ENCODE peak calls at places on chromosomes 16 and 17, in seven cellular contexts. One of them, this sample, is unnamed.

GRCh38 chr16:56932588-56933265 is 785 bp downstream of the HERPUD1 start:
- DNase-seq in GM06990: peak; percentile 72
- DNase-seq in mammary epithelial cell: peak; percentile 72
- DNase-seq in GDM1: no peak
- DNase-seq in left ventricle myocardium inferior: peak; percentile 82
- DNase-seq in stimulated activated CD8-positive, alpha-beta memory T cell treated with anti-CD3 and anti-CD28 coated beads, Interleukin-4, amount 100 ng/mL, for 24 hours: no peak
- DNase-seq in nucleus accumbens: peak; percentile 61
- DNase-seq in this sample: peak; percentile 39

GRCh38 chr17:7548585-7549400 is at the start of gene TNFSF12:
- DNase-seq in GDM1: no peak
- DNase-seq in mammary epithelial cell: no peak
- DNase-seq in nucleus accumbens: peak; percentile 39
- DNase-seq in stimulated activated CD8-positive, alpha-beta memory T cell treated with anti-CD3 and anti-CD28 coated beads, Interleukin-4, amount 100 ng/mL, for 24 hours: peak; percentile 46
- DNase-seq in left ventricle myocardium inferior: peak; percentile 79
- DNase-seq in GM06990: peak; percentile 64
- DNase-seq in this sample: no peak

GRCh38 chr17:3602499-3602898 is 6.7 kb downstream of the TRPV1 start:
- DNase-seq in left ventricle myocardium inferior: no peak
- DNase-seq in mammary epithelial cell: no peak
- DNase-seq in GDM1: peak; percentile 40
- DNase-seq in stimulated activated CD8-positive, alpha-beta memory T cell treated with anti-CD3 and anti-CD28 coated beads, Interleukin-4, amount 100 ng/mL, for 24 hours: no peak
- DNase-seq in GM06990: peak; percentile 26
- DNase-seq in nucleus accumbens: no peak
- DNase-seq in this sample: no peak

GRCh38 chr16:629289-630023 is 1.3 kb upstream of the WFIKKN1 start:
- DNase-seq in stimulated activated CD8-positive, alpha-beta memory T cell treated with anti-CD3 and anti-CD28 coated beads, Interleukin-4, amount 100 ng/mL, for 24 hours: no peak
- DNase-seq in GDM1: no peak
- DNase-seq in nucleus accumbens: no peak
- DNase-seq in mammary epithelial cell: no peak
- DNase-seq in left ventricle myocardium inferior: no peak
- DNase-seq in GM06990: no peak
- DNase-seq in this sample: no peak

GRCh38 chr17:38667099-38667786 is 7.5 kb downstream of the EPOP start:
- DNase-seq in GM06990: no peak
- DNase-seq in nucleus accumbens: peak; percentile 66
- DNase-seq in GDM1: peak; percentile 56
- DNase-seq in stimulated activated CD8-positive, alpha-beta memory T cell treated with anti-CD3 and anti-CD28 coated beads, Interleukin-4, amount 100 ng/mL, for 24 hours: no peak
- DNase-seq in mammary epithelial cell: peak; percentile 47
- DNase-seq in left ventricle myocardium inferior: peak; percentile 49
- DNase-seq in this sample: peak; percentile 67

GRCh38 chr17:35879748-35880654 is at the start of gene CCL5:
- DNase-seq in GM06990: peak; percentile 78
- DNase-seq in nucleus accumbens: no peak
- DNase-seq in GDM1: no peak
- DNase-seq in mammary epithelial cell: peak; percentile 49
- DNase-seq in stimulated activated CD8-positive, alpha-beta memory T cell treated with anti-CD3 and anti-CD28 coated beads, Interleukin-4, amount 100 ng/mL, for 24 hours: peak; percentile 41
- DNase-seq in left ventricle myocardium inferior: no peak
- DNase-seq in this sample: no peak

GRCh38 chr16:35687071-35687470 is 2227.7 kb downstream of the TP53TG3F start:
- DNase-seq in nucleus accumbens: no peak
- DNase-seq in left ventricle myocardium inferior: no peak
- DNase-seq in mammary epithelial cell: no peak
- DNase-seq in GDM1: no peak
- DNase-seq in stimulated activated CD8-positive, alpha-beta memory T cell treated with anti-CD3 and anti-CD28 coated beads, Interleukin-4, amount 100 ng/mL, for 24 hours: no peak
- DNase-seq in GM06990: no peak
- DNase-seq in this sample: no peak

GRCh38 chr17:50803676-50804075 is 31.7 kb upstream of the WFIKKN2 start:
- DNase-seq in GM06990: no peak
- DNase-seq in GDM1: no peak
- DNase-seq in left ventricle myocardium inferior: no peak
- DNase-seq in nucleus accumbens: no peak
- DNase-seq in stimulated activated CD8-positive, alpha-beta memory T cell treated with anti-CD3 and anti-CD28 coated beads, Interleukin-4, amount 100 ng/mL, for 24 hours: no peak
- DNase-seq in mammary epithelial cell: no peak
- DNase-seq in this sample: no peak

GRCh38 chr16:86946396-86946795 is 368.0 kb downstream of the FOXL1 start:
- DNase-seq in left ventricle myocardium inferior: no peak
- DNase-seq in stimulated activated CD8-positive, alpha-beta memory T cell treated with anti-CD3 and anti-CD28 coated beads, Interleukin-4, amount 100 ng/mL, for 24 hours: no peak
- DNase-seq in nucleus accumbens: no peak
- DNase-seq in GDM1: no peak
- DNase-seq in mammary epithelial cell: no peak
- DNase-seq in GM06990: no peak
- DNase-seq in this sample: no peak

GRCh38 chr16:14140916-14141315 is 69.8 kb downstream of the MRTFB start:
- DNase-seq in nucleus accumbens: no peak
- DNase-seq in mammary epithelial cell: no peak
- DNase-seq in left ventricle myocardium inferior: no peak
- DNase-seq in stimulated activated CD8-positive, alpha-beta memory T cell treated with anti-CD3 and anti-CD28 coated beads, Interleukin-4, amount 100 ng/mL, for 24 hours: no peak
- DNase-seq in GM06990: no peak
- DNase-seq in GDM1: no peak
- DNase-seq in this sample: no peak

GRCh38 chr17:5872831-5873230 is 197.3 kb upstream of the WSCD1 start:
- DNase-seq in nucleus accumbens: no peak
- DNase-seq in GM06990: no peak
- DNase-seq in mammary epithelial cell: no peak
- DNase-seq in GDM1: no peak
- DNase-seq in left ventricle myocardium inferior: no peak
- DNase-seq in stimulated activated CD8-positive, alpha-beta memory T cell treated with anti-CD3 and anti-CD28 coated beads, Interleukin-4, amount 100 ng/mL, for 24 hours: no peak
- DNase-seq in this sample: no peak

GRCh38 chr17:35423761-35424160 is 8.5 kb downstream of the SLFN12 start:
- DNase-seq in left ventricle myocardium inferior: no peak
- DNase-seq in nucleus accumbens: no peak
- DNase-seq in GM06990: no peak
- DNase-seq in stimulated activated CD8-positive, alpha-beta memory T cell treated with anti-CD3 and anti-CD28 coated beads, Interleukin-4, amount 100 ng/mL, for 24 hours: no peak
- DNase-seq in GDM1: no peak
- DNase-seq in mammary epithelial cell: no peak
- DNase-seq in this sample: no peak

GRCh38 chr17:12180644-12181261 is 160.1 kb downstream of the MAP2K4 start:
- DNase-seq in mammary epithelial cell: peak; percentile 24
- DNase-seq in left ventricle myocardium inferior: no peak
- DNase-seq in GM06990: no peak
- DNase-seq in nucleus accumbens: peak; percentile 1
- DNase-seq in stimulated activated CD8-positive, alpha-beta memory T cell treated with anti-CD3 and anti-CD28 coated beads, Interleukin-4, amount 100 ng/mL, for 24 hours: no peak
- DNase-seq in GDM1: no peak
- DNase-seq in this sample: no peak

GRCh38 chr17:75664099-75664549 is 2.8 kb downstream of the RECQL5 start:
- DNase-seq in stimulated activated CD8-positive, alpha-beta memory T cell treated with anti-CD3 and anti-CD28 coated beads, Interleukin-4, amount 100 ng/mL, for 24 hours: no peak
- DNase-seq in left ventricle myocardium inferior: no peak
- DNase-seq in GDM1: no peak
- DNase-seq in GM06990: peak; percentile 81
- DNase-seq in nucleus accumbens: no peak
- DNase-seq in mammary epithelial cell: no peak
- DNase-seq in this sample: no peak

GRCh38 chr16:22763655-22764054 is 50.3 kb upstream of the HS3ST2 start:
- DNase-seq in GDM1: no peak
- DNase-seq in nucleus accumbens: no peak
- DNase-seq in left ventricle myocardium inferior: no peak
- DNase-seq in mammary epithelial cell: no peak
- DNase-seq in stimulated activated CD8-positive, alpha-beta memory T cell treated with anti-CD3 and anti-CD28 coated beads, Interleukin-4, amount 100 ng/mL, for 24 hours: no peak
- DNase-seq in GM06990: no peak
- DNase-seq in this sample: no peak

GRCh38 chr16:23171234-23171948 is 11.2 kb upstream of the SCNN1G start:
- DNase-seq in GDM1: no peak
- DNase-seq in mammary epithelial cell: peak; percentile 77
- DNase-seq in nucleus accumbens: no peak
- DNase-seq in left ventricle myocardium inferior: no peak
- DNase-seq in stimulated activated CD8-positive, alpha-beta memory T cell treated with anti-CD3 and anti-CD28 coated beads, Interleukin-4, amount 100 ng/mL, for 24 hours: no peak
- DNase-seq in GM06990: no peak
- DNase-seq in this sample: no peak

GRCh38 chr17:82228278-82228841 is 482 bp upstream of the SLC16A3 start:
- DNase-seq in stimulated activated CD8-positive, alpha-beta memory T cell treated with anti-CD3 and anti-CD28 coated beads, Interleukin-4, amount 100 ng/mL, for 24 hours: no peak
- DNase-seq in nucleus accumbens: no peak
- DNase-seq in mammary epithelial cell: no peak
- DNase-seq in left ventricle myocardium inferior: peak; percentile 60
- DNase-seq in GM06990: peak; percentile 78
- DNase-seq in GDM1: peak; percentile 63
- DNase-seq in this sample: no peak

GRCh38 chr17:79874329-79874981 is 35.2 kb upstream of the CBX4 start:
- DNase-seq in GM06990: no peak
- DNase-seq in left ventricle myocardium inferior: no peak
- DNase-seq in nucleus accumbens: no peak
- DNase-seq in mammary epithelial cell: peak; percentile 26
- DNase-seq in stimulated activated CD8-positive, alpha-beta memory T cell treated with anti-CD3 and anti-CD28 coated beads, Interleukin-4, amount 100 ng/mL, for 24 hours: no peak
- DNase-seq in GDM1: no peak
- DNase-seq in this sample: peak; percentile 12